ENCODE peak calls at places on chromosomes 11 and 22, in nine cellular contexts. One of them, this sample, is unnamed.

GRCh38 chr22:21856197-21856596 is 11.2 kb downstream of the MAPK1 start:
- DNase-seq in hypothalamus: no peak
- DNase-seq in adrenal gland: no peak
- DNase-seq in omental fat pad: no peak
- DNase-seq in amniotic stem cell: no peak
- DNase-seq in NCI-H82: no peak
- DNase-seq in left cardiac atrium: no peak
- DNase-seq in brain microvascular endothelial cell: no peak
- DNase-seq in HAP-1: no peak
- DNase-seq in this sample: no peak

GRCh38 chr11:67082071-67082791 is 25.6 kb downstream of the RHOD start:
- DNase-seq in hypothalamus: no peak
- DNase-seq in adrenal gland: no peak
- DNase-seq in omental fat pad: no peak
- DNase-seq in amniotic stem cell: no peak
- DNase-seq in NCI-H82: no peak
- DNase-seq in left cardiac atrium: no peak
- DNase-seq in brain microvascular endothelial cell: no peak
- DNase-seq in HAP-1: no peak
- DNase-seq in this sample: no peak

GRCh38 chr11:125513705-125514265 is 17.7 kb upstream of the FEZ1 start:
- DNase-seq in hypothalamus: no peak
- DNase-seq in adrenal gland: no peak
- DNase-seq in omental fat pad: no peak
- DNase-seq in amniotic stem cell: no peak
- DNase-seq in NCI-H82: peak
- DNase-seq in left cardiac atrium: no peak
- DNase-seq in brain microvascular endothelial cell: no peak
- DNase-seq in HAP-1: peak
- DNase-seq in this sample: no peak

GRCh38 chr11:94781822-94782221 is 13.7 kb downstream of the AMOTL1 start:
- DNase-seq in hypothalamus: no peak
- DNase-seq in adrenal gland: no peak
- DNase-seq in omental fat pad: no peak
- DNase-seq in amniotic stem cell: no peak
- DNase-seq in NCI-H82: no peak
- DNase-seq in left cardiac atrium: no peak
- DNase-seq in brain microvascular endothelial cell: peak
- DNase-seq in HAP-1: no peak
- DNase-seq in this sample: no peak

GRCh38 chr11:112922606-112923005 is 38.6 kb upstream of the NCAM1 start:
- DNase-seq in hypothalamus: no peak
- DNase-seq in adrenal gland: no peak
- DNase-seq in omental fat pad: no peak
- DNase-seq in amniotic stem cell: no peak
- DNase-seq in NCI-H82: peak
- DNase-seq in left cardiac atrium: no peak
- DNase-seq in brain microvascular endothelial cell: no peak
- DNase-seq in HAP-1: no peak
- DNase-seq in this sample: no peak

GRCh38 chr11:116376054-116376453 is 396.7 kb downstream of the BUD13 start:
- DNase-seq in hypothalamus: no peak
- DNase-seq in adrenal gland: no peak
- DNase-seq in omental fat pad: no peak
- DNase-seq in amniotic stem cell: no peak
- DNase-seq in NCI-H82: peak
- DNase-seq in left cardiac atrium: no peak
- DNase-seq in brain microvascular endothelial cell: no peak
- DNase-seq in HAP-1: no peak
- DNase-seq in this sample: no peak

GRCh38 chr11:115170133-115170815 is 333.9 kb downstream of the CADM1 start:
- DNase-seq in hypothalamus: no peak
- DNase-seq in adrenal gland: peak
- DNase-seq in omental fat pad: no peak
- DNase-seq in amniotic stem cell: no peak
- DNase-seq in NCI-H82: peak
- DNase-seq in left cardiac atrium: no peak
- DNase-seq in brain microvascular endothelial cell: peak
- DNase-seq in HAP-1: peak
- DNase-seq in this sample: peak

GRCh38 chr22:29480512-29481264 is 670 bp downstream of the NEFH start:
- DNase-seq in hypothalamus: peak
- DNase-seq in adrenal gland: peak
- DNase-seq in omental fat pad: no peak
- DNase-seq in amniotic stem cell: no peak
- DNase-seq in NCI-H82: peak
- DNase-seq in left cardiac atrium: no peak
- DNase-seq in brain microvascular endothelial cell: no peak
- DNase-seq in HAP-1: no peak
- DNase-seq in this sample: no peak

GRCh38 chr11:85784907-85785306 is 26.0 kb downstream of the SYTL2 start:
- DNase-seq in hypothalamus: no peak
- DNase-seq in adrenal gland: no peak
- DNase-seq in omental fat pad: no peak
- DNase-seq in amniotic stem cell: no peak
- DNase-seq in NCI-H82: no peak
- DNase-seq in left cardiac atrium: no peak
- DNase-seq in brain microvascular endothelial cell: no peak
- DNase-seq in HAP-1: no peak
- DNase-seq in this sample: no peak

GRCh38 chr11:65150513-65151271 is 16.4 kb upstream of the SYVN1 start:
- DNase-seq in hypothalamus: peak
- DNase-seq in adrenal gland: peak
- DNase-seq in omental fat pad: peak
- DNase-seq in amniotic stem cell: peak
- DNase-seq in NCI-H82: peak
- DNase-seq in left cardiac atrium: peak
- DNase-seq in brain microvascular endothelial cell: peak
- DNase-seq in HAP-1: no peak
- DNase-seq in this sample: peak

GRCh38 chr11:71485466-71485865 is 32.5 kb downstream of the NADSYN1 start:
- DNase-seq in hypothalamus: no peak
- DNase-seq in adrenal gland: peak
- DNase-seq in omental fat pad: no peak
- DNase-seq in amniotic stem cell: no peak
- DNase-seq in NCI-H82: no peak
- DNase-seq in left cardiac atrium: no peak
- DNase-seq in brain microvascular endothelial cell: no peak
- DNase-seq in HAP-1: no peak
- DNase-seq in this sample: no peak

GRCh38 chr22:23688571-23688970 is 2.2 kb upstream of the RGL4 start:
- DNase-seq in hypothalamus: no peak
- DNase-seq in adrenal gland: no peak
- DNase-seq in omental fat pad: no peak
- DNase-seq in amniotic stem cell: no peak
- DNase-seq in NCI-H82: no peak
- DNase-seq in left cardiac atrium: no peak
- DNase-seq in brain microvascular endothelial cell: no peak
- DNase-seq in HAP-1: no peak
- DNase-seq in this sample: no peak

GRCh38 chr11:79078999-79079398 is 361.8 kb downstream of the TENM4 start:
- DNase-seq in hypothalamus: no peak
- DNase-seq in adrenal gland: no peak
- DNase-seq in omental fat pad: no peak
- DNase-seq in amniotic stem cell: no peak
- DNase-seq in NCI-H82: peak
- DNase-seq in left cardiac atrium: peak
- DNase-seq in brain microvascular endothelial cell: no peak
- DNase-seq in HAP-1: no peak
- DNase-seq in this sample: no peak

This sample was measured in substantia nigra.